ENCODE peak calls at places on chromosome 21, in ten cellular contexts. P is K562, U is PC-9, R is lower leg skin, X is HCT116, H is AG09309, L is Peyer's patch, C is ovary, M is stomach, W is fibroblast of villous mesenchyme. N is an unnamed sample.

GRCh38 chr21:27077501-27077900 is 110.6 kb upstream of the ADAMTS5 start:
- DNase-seq in P (no peak), U (no peak), R (no peak), X (no peak), H (peak; percentile 23), L (no peak), C (no peak), M (no peak), W (peak; percentile 53), N (peak; percentile 67)

GRCh38 chr21:33848252-33848953 is 67.2 kb downstream of the ATP5PO start:
- DNase-seq in P (no peak), U (peak; percentile 77), R (no peak), X (no peak), H (no peak), L (no peak), C (no peak), M (no peak), W (no peak), N (no peak)

GRCh38 chr21:33374080-33374873 is 28.9 kb upstream of the IFNGR2 start:
- DNase-seq in P (peak; percentile 36), U (peak; percentile 32), R (peak; percentile 77), X (peak; percentile 53), H (no peak), L (peak; percentile 87), C (no peak), M (peak; percentile 58), W (peak; percentile 66), N (peak; percentile 64)

GRCh38 chr21:34886554-34887385 is 162.3 kb downstream of the RUNX1 start:
- DNase-seq in P (peak; percentile 51), U (no peak), R (peak; percentile 90), X (no peak), H (no peak), L (peak; percentile 58), C (peak; percentile 36), M (no peak), W (peak; percentile 38), N (peak; percentile 33)

GRCh38 chr21:20802631-20803260 is 195.5 kb upstream of the NCAM2 start:
- DNase-seq in P (no peak), U (no peak), R (no peak), X (no peak), H (no peak), L (no peak), C (no peak), M (no peak), W (no peak), N (no peak)

GRCh38 chr21:25323356-25323949 is 283.8 kb downstream of the MRPL39 start:
- DNase-seq in P (no peak), U (no peak), R (no peak), X (no peak), H (no peak), L (no peak), C (no peak), M (no peak), W (no peak), N (no peak)

GRCh38 chr21:32916522-32917099 is 109.1 kb upstream of the OLIG2 start:
- DNase-seq in P (peak; percentile 18), U (no peak), R (no peak), X (peak; percentile 15), H (no peak), L (no peak), C (no peak), M (no peak), W (no peak), N (no peak)

GRCh38 chr21:35086357-35086756 is 37.3 kb upstream of the RUNX1 start:
- DNase-seq in P (no peak), U (no peak), R (no peak), X (no peak), H (no peak), L (no peak), C (no peak), M (no peak), W (peak; percentile 13), N (peak; percentile 33)

GRCh38 chr21:29215709-29216108 is 83.0 kb upstream of the BACH1 start:
- DNase-seq in P (no peak), U (no peak), R (no peak), X (no peak), H (no peak), L (no peak), C (no peak), M (no peak), W (peak; percentile 96), N (peak; percentile 93)

GRCh38 chr21:36035381-36035791 is 24.9 kb downstream of the SETD4 start:
- DNase-seq in P (no peak), U (no peak), R (no peak), X (no peak), H (no peak), L (no peak), C (no peak), M (peak; percentile 32), W (no peak), N (no peak)

GRCh38 chr21:28550057-28550825 is 442.4 kb downstream of the LTN1 start:
- DNase-seq in P (no peak), U (no peak), R (no peak), X (no peak), H (no peak), L (no peak), C (no peak), M (no peak), W (no peak), N (no peak)

GRCh38 chr21:28402616-28402989 is 590.1 kb downstream of the LTN1 start:
- DNase-seq in P (no peak), U (no peak), R (no peak), X (no peak), H (no peak), L (no peak), C (no peak), M (no peak), W (no peak), N (no peak)

GRCh38 chr21:46661211-46661625 is 25.7 kb downstream of the PRMT2 start:
- DNase-seq in P (no peak), U (peak; percentile 7), R (no peak), X (no peak), H (peak; percentile 43), L (no peak), C (peak; percentile 63), M (peak; percentile 40), W (peak; percentile 86), N (peak; percentile 85)

GRCh38 chr21:46660505-46660904 is 25.0 kb downstream of the PRMT2 start:
- DNase-seq in P (no peak), U (no peak), R (no peak), X (no peak), H (no peak), L (no peak), C (no peak), M (no peak), W (no peak), N (no peak)

GRCh38 chr21:46662765-46663500 is 27.5 kb downstream of the PRMT2 start:
- DNase-seq in P (no peak), U (no peak), R (no peak), X (no peak), H (no peak), L (no peak), C (no peak), M (no peak), W (no peak), N (no peak)

GRCh38 chr21:46662367-46662654 is 26.8 kb downstream of the PRMT2 start:
- DNase-seq in P (no peak), U (no peak), R (no peak), X (no peak), H (no peak), L (no peak), C (no peak), M (no peak), W (no peak), N (no peak)

DNA sequence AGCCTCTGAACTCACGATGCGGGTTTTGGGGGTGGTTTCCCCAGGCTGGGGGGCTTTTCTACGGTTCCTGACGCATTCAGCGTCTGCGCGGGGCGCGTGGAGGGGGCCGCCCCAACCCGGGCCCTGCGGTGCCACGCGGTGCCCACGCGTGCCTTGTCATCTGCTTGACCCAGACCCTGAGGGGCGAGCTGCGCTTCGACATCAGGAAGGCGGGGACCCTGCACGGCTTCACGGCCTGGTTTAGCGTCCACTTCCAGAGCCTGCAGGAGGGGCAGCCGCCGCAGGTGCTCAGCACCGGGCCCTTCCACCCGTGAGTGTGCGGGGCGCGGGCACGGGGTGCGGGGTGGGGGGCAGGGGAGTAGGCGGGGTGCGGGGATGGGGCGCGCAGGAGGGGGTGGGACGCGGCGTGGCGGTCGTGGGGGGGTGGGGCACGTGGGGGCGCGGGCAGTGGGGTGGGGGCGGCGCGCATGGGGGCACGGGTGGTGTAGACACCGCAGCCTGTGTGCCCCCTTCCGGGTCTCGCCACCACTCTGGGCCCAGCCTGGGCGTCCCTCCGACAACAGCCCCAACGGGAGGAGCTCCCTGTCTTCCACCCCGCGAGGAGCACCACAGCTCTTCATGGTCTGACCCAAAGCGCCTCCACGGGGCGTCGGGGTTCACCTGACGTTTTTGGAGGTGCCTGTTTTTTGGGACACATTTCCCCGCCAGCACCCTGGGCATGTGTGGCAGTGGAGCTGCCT is 26.3 kb downstream of the PRMT2 start:
- DNase-seq in P (no peak), U (no peak), R (no peak), X (no peak), H (no peak), L (no peak), C (no peak), M (no peak), W (no peak), N (no peak)
- H3K4me3 ChIP-seq in P (no peak overlapping the region), U (no peak overlapping the region), R (no peak overlapping the region), X (no peak overlapping the region), H (no peak overlapping the region), L (no peak overlapping the region), C (peak overlapping the region; percentile 14), M (peak overlapping the region; percentile 27), W (no peak overlapping the region), N (peak overlapping the region; percentile 33)

DNA sequence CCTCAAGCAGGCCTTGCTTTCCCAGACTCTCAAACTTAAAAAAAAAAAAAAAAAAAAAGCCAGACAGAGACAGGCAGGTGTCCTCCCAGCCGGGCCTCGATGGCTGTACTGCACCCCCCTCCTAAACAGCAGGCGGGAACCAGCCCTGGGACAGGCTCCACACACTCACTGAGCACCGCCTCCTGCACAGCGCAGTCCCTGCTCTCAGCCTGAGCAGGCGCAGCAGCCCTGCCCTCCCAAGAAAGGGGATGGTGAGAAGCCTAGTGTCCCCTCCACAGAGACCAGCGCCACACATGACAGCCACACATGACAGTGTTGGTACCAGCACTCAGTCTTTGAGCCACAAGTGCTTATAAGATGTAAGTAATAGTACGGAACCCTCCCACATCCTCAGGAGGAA is 11.9 kb downstream of the MX2 start:
- DNase-seq in P (no peak), U (no peak), R (peak; percentile 68), X (no peak), H (no peak), L (peak; percentile 37), C (no peak), M (no peak), W (no peak), N (no peak)
- TF ChIP-seq CTCF in P (no peak), U (no peak), R (no peak), X (no peak), H (no peak), L (no peak), C (no peak), M (no peak), W (no peak), N (no peak)

GRCh38 chr21:16842716-16843115 is 670.1 kb upstream of the CXADR start:
- DNase-seq in P (no peak), U (no peak), R (no peak), X (no peak), H (no peak), L (no peak), C (no peak), M (no peak), W (peak; percentile 17), N (peak; percentile 35)
- H3K4me3 ChIP-seq in P (no peak overlapping the region), U (no peak overlapping the region), R (no peak overlapping the region), X (no peak overlapping the region), H (no peak overlapping the region), L (no peak overlapping the region), C (no peak overlapping the region), M (no peak overlapping the region), W (no peak overlapping the region), N (peak overlapping the region; percentile 29)

GRCh38 chr21:44907225-44907965 is 13.3 kb downstream of the ITGB2 start:
- DNase-seq in P (peak; percentile 45), U (no peak), R (no peak), X (no peak), H (no peak), L (no peak), C (no peak), M (no peak), W (no peak), N (no peak)
- TF ChIP-seq CTCF in P (peak; percentile 33), U (no peak), R (no peak), X (no peak), H (no peak), L (no peak), C (no peak), M (no peak), W (no peak), N (peak; percentile 11)